ENCODE peak calls at places on chromosomes 6 and 20, in seven cellular contexts. D is activated naive CD4-positive, alpha-beta T cell; B is HTR-8/SVneo; H is GM04504; J is NCI-H446 treated with DMSO at 0.1 percent for 48 hours; A is CD4-positive, CD25-positive, alpha-beta regulatory T cell; Y is HFF-Myc. G is an unnamed sample.

GRCh38 chr20:59082981-59083380 is 40.4 kb upstream of the PRELID3B start:
- DNase-seq in B (peak), H (peak), D (no peak), Y (peak), A (no peak), J (no peak), G (peak)

GRCh38 chr6:43247115-43247999 is 4.1 kb downstream of the TTBK1 start:
- DNase-seq in Y (no peak), A (peak), J (peak), D (peak), B (peak), H (no peak), G (peak)

GRCh38 chr20:46562009-46562372 is 11.5 kb upstream of the OCSTAMP start:
- DNase-seq in A (no peak), Y (no peak), H (no peak), J (no peak), D (no peak), B (no peak), G (no peak)

GRCh38 chr6:17904491-17905120 is 82.8 kb downstream of the KIF13A start:
- DNase-seq in D (no peak), H (no peak), Y (no peak), B (no peak), A (no peak), J (no peak), G (no peak)

GRCh38 chr6:138600726-138601125 is 101.4 kb upstream of the NHSL1 start:
- DNase-seq in B (no peak), J (no peak), Y (no peak), D (no peak), H (peak), A (no peak), G (peak)

GRCh38 chr6:32637219-32637880 is at the start of gene HLA-DQA1:
- DNase-seq in Y (no peak), B (no peak), H (no peak), J (no peak), A (peak), D (no peak), G (no peak)

GRCh38 chr20:44714701-44715494 is at the start of gene CCN5:
- DNase-seq in Y (no peak), B (peak), D (no peak), H (no peak), A (no peak), J (peak), G (peak)

GRCh38 chr20:59153355-59153681 is 10.3 kb upstream of the ZNF831 start:
- DNase-seq in J (peak), A (no peak), H (no peak), D (no peak), B (no peak), Y (no peak), G (no peak)

GRCh38 chr6:151136141-151136755 is 103.5 kb upstream of the AKAP12 start:
- DNase-seq in Y (no peak), H (no peak), A (no peak), B (no peak), D (no peak), J (no peak), G (no peak)

GRCh38 chr6:150929403-150929802 is 63.9 kb downstream of the MTHFD1L start:
- DNase-seq in D (no peak), B (no peak), A (no peak), H (no peak), Y (no peak), J (no peak), G (no peak)

GRCh38 chr20:58569211-58570125 is 54.3 kb upstream of the APCDD1L start:
- DNase-seq in Y (no peak), D (no peak), A (no peak), J (no peak), H (no peak), B (no peak), G (no peak)

GRCh38 chr6:1771324-1771723 is 161.6 kb downstream of the FOXC1 start:
- DNase-seq in Y (no peak), A (no peak), D (no peak), B (no peak), J (no peak), H (no peak), G (no peak)

GRCh38 chr6:154962751-154963150 is 32.4 kb upstream of the TIAM2 start:
- DNase-seq in D (no peak), B (peak), Y (peak), A (no peak), J (no peak), H (peak), G (peak)

GRCh38 chr6:170347091-170347490 is 40.5 kb downstream of the FAM120B start:
- DNase-seq in H (no peak), D (no peak), B (no peak), Y (no peak), A (no peak), J (no peak), G (no peak)

GRCh38 chr6:122491915-122492537 is 20.4 kb upstream of the SERINC1 start:
- DNase-seq in A (peak), D (peak), J (peak), Y (peak), B (peak), H (peak), G (peak)

GRCh38 chr6:15956205-15957106 is 172.4 kb upstream of the MYLIP start:
- DNase-seq in D (no peak), J (no peak), H (no peak), A (no peak), Y (no peak), B (no peak), G (no peak)

GRCh38 chr6:144321839-144322591 is 36.9 kb downstream of the UTRN start:
- DNase-seq in H (no peak), A (no peak), B (peak), D (no peak), Y (no peak), J (no peak), G (peak)

GRCh38 chr6:30759575-30760239 is 15.4 kb upstream of the IER3 start:
- DNase-seq in Y (no peak), J (no peak), H (peak), D (no peak), A (no peak), B (peak), G (peak)

GRCh38 chr6:156822747-156823206 is 45.6 kb downstream of the ARID1B start:
- DNase-seq in D (no peak), H (no peak), Y (no peak), A (no peak), B (no peak), J (no peak), G (no peak)

GRCh38 chr20:35954907-35955251 is 577 bp upstream of the SCAND1 start:
- DNase-seq in B (no peak), Y (no peak), D (no peak), J (no peak), H (no peak), A (peak), G (peak)

GRCh38 chr20:50901301-50901700 is 29.9 kb downstream of the ADNP start:
- DNase-seq in H (no peak), D (no peak), A (no peak), J (no peak), Y (no peak), B (no peak), G (no peak)

GRCh38 chr20:45325367-45325766 is 17.3 kb upstream of the MATN4 start:
- DNase-seq in J (no peak), H (no peak), D (no peak), B (no peak), Y (no peak), A (no peak), G (no peak)

GRCh38 chr20:37541326-37541725 is 13.7 kb upstream of the BLCAP start:
- DNase-seq in D (no peak), H (no peak), A (no peak), B (no peak), J (no peak), Y (no peak), G (no peak)

G was measured in adipocyte.